ENCODE peak calls at places on chromosomes 12 and 14, in seven cellular contexts. I, C, V, Q, S, E and B are unnamed samples.

GRCh38 chr14:103847439-103847953 is at the start of gene PPP1R13B:
- DNase-seq in C (peak; percentile 93), E (peak; percentile 88), I (peak; percentile 95), S (peak; percentile 94), V (peak; percentile 94), Q (peak; percentile 90), B (peak; percentile 24)

GRCh38 chr12:106247731-106248176 is at the start of gene CKAP4:
- DNase-seq in E (peak; percentile 51), Q (peak; percentile 51), C (peak; percentile 78), V (peak; percentile 62), S (peak; percentile 86), I (peak; percentile 87), B (no peak)

GRCh38 chr12:6200266-6201198 is at the start of gene CD9:
- DNase-seq in C (peak; percentile 18), I (peak; percentile 53), V (peak; percentile 60), S (peak; percentile 88), E (no peak), Q (no peak), B (no peak)

GRCh38 chr14:51654549-51654879 is 2.8 kb downstream of the FRMD6 start:
- DNase-seq in I (no peak), S (no peak), C (no peak), Q (no peak), E (no peak), V (no peak), B (no peak)

GRCh38 chr14:24388474-24389179 is 10.2 kb upstream of the NYNRIN start:
- DNase-seq in I (peak; percentile 23), V (no peak), C (no peak), Q (no peak), S (no peak), E (no peak), B (no peak)

GRCh38 chr12:95548539-95549391 is 2.5 kb downstream of the USP44 start:
- DNase-seq in E (peak; percentile 25), I (peak; percentile 65), C (peak; percentile 64), S (peak; percentile 76), Q (peak; percentile 63), V (peak; percentile 59), B (no peak)

GRCh38 chr12:3311491-3312103 is 179.4 kb upstream of the PRMT8 start:
- DNase-seq in S (no peak), Q (no peak), E (no peak), I (peak; percentile 54), C (no peak), V (peak; percentile 72), B (no peak)

GRCh38 chr12:28582687-28583376 is 392.6 kb downstream of the CCDC91 start:
- DNase-seq in I (peak; percentile 6), S (no peak), Q (no peak), E (no peak), V (no peak), C (no peak), B (no peak)

GRCh38 chr12:7045913-7046312 is 14.6 kb upstream of the C1S start:
- DNase-seq in C (no peak), V (no peak), S (no peak), Q (no peak), E (no peak), I (no peak), B (no peak)

GRCh38 chr12:79548525-79548924 is 142.2 kb downstream of the PAWR start:
- DNase-seq in C (no peak), Q (no peak), S (no peak), V (no peak), I (no peak), E (no peak), B (no peak)

GRCh38 chr14:102146423-102146822 is 6.7 kb downstream of the WDR20 start:
- DNase-seq in C (no peak), S (no peak), V (no peak), E (no peak), I (no peak), Q (no peak), B (no peak)

GRCh38 chr12:68279227-68280054 is 26.0 kb upstream of the IL22 start:
- DNase-seq in Q (no peak), V (no peak), E (no peak), I (no peak), S (no peak), C (no peak), B (no peak)

GRCh38 chr14:89540009-89540829 is 123.2 kb upstream of the FOXN3 start:
- DNase-seq in V (no peak), E (no peak), C (no peak), S (no peak), I (no peak), Q (no peak), B (no peak)

GRCh38 chr14:61953602-61954001 is 191.4 kb downstream of the SNAPC1 start:
- DNase-seq in C (no peak), V (no peak), I (no peak), Q (no peak), E (no peak), S (no peak), B (no peak)

GRCh38 chr14:33052899-33053400 is 114.3 kb downstream of the NPAS3 start:
- DNase-seq in S (no peak), C (peak; percentile 69), V (no peak), Q (no peak), E (no peak), I (peak; percentile 98), B (no peak)